ENCODE peak calls at places on chromosomes 11 and 22, in five cellular contexts. R is midbrain; K is DMS153; M is ACHN; I is stimulated activated CD4-positive, alpha-beta T cell treated with anti-CD3 and anti-CD28 coated beads, Interleukin-12 subunit alpha, Interleukin-12 subunit beta, amount 100 ng/mL, for 48 hours. S is an unnamed sample.

GRCh38 chr11:64590763-64591221 is at the start of gene SLC22A12:
- DNase-seq in R (no peak), K (no peak), M (no peak), I (no peak), S (no peak)

GRCh38 chr22:49964493-49965290 is 4.1 kb downstream of the PIM3 start:
- DNase-seq in R (no peak), K (no peak), M (no peak), I (no peak), S (no peak)

GRCh38 chr11:35253237-35253636 is 114.3 kb downstream of the CD44 start:
- DNase-seq in R (no peak), K (no peak), M (no peak), I (no peak), S (no peak)

GRCh38 chr22:40094449-40094848 is 83.3 kb upstream of the TNRC6B start:
- DNase-seq in R (no peak), K (no peak), M (no peak), I (no peak), S (no peak)

GRCh38 chr11:63523151-63523550 is 13.5 kb upstream of the PLAAT4 start:
- DNase-seq in R (no peak), K (no peak), M (no peak), I (no peak), S (no peak)

GRCh38 chr11:59997800-59998199 is 19.2 kb upstream of the OOSP4B start:
- DNase-seq in R (no peak), K (no peak), M (no peak), I (no peak), S (no peak)

GRCh38 chr11:83520849-83521248 is 234.7 kb upstream of the CCDC90B start:
- DNase-seq in R (no peak), K (no peak), M (no peak), I (no peak), S (peak; percentile 10)

GRCh38 chr11:33266418-33267215 is 9.4 kb downstream of the HIPK3 start:
- DNase-seq in R (no peak), K (no peak), M (no peak), I (no peak), S (no peak)

GRCh38 chr22:20061481-20061861 is 18.6 kb upstream of the DGCR8 start:
- DNase-seq in R (no peak), K (no peak), M (peak; percentile 48), I (no peak), S (no peak)

GRCh38 chr11:119486691-119487259 is 63.8 kb upstream of the THY1 start:
- DNase-seq in R (no peak), K (no peak), M (no peak), I (no peak), S (no peak)

GRCh38 chr11:334264-335033 is 13.8 kb upstream of the IFITM3 start:
- DNase-seq in R (no peak), K (no peak), M (no peak), I (no peak), S (peak; percentile 76)

GRCh38 chr22:41092023-41092817 is at the start of gene EP300:
- DNase-seq in R (peak; percentile 63), K (peak; percentile 49), M (peak; percentile 79), I (peak; percentile 62), S (peak; percentile 72)

S was measured in NCI-H146.